ENCODE peak calls at places on chromosomes 3 and 15, in four cellular contexts. T is ureter, I is GM04504, X is fibroblast of the aortic adventitia. V is an unnamed sample.

GRCh38 chr15:85737061-85737460 is 57.7 kb downstream of the KLHL25 start:
- DNase-seq in T (no peak), I (no peak), X (no peak), V (no peak)

GRCh38 chr3:195097331-195098255 is 173.4 kb downstream of the XXYLT1 start:
- DNase-seq in T (no peak), I (no peak), X (no peak), V (no peak)

GRCh38 chr15:71444032-71444810 is 328.9 kb downstream of the THSD4 start:
- DNase-seq in T (no peak), I (no peak), X (no peak), V (no peak)

GRCh38 chr3:61172684-61173083 is 78.6 kb downstream of the FHIT start:
- DNase-seq in T (no peak), I (no peak), X (no peak), V (no peak)

GRCh38 chr15:89090791-89091666 is 2.8 kb downstream of the ABHD2 start:
- DNase-seq in T (peak), I (no peak), X (peak), V (peak)

GRCh38 chr3:60154011-60154410 is 1097.2 kb downstream of the FHIT start:
- DNase-seq in T (no peak), I (no peak), X (no peak), V (no peak)

GRCh38 chr3:58414538-58415197 is 19.0 kb downstream of the PDHB start:
- DNase-seq in T (peak), I (no peak), X (peak), V (peak)

GRCh38 chr3:115022835-115023398 is 124.2 kb downstream of the ZBTB20 start:
- DNase-seq in T (no peak), I (no peak), X (no peak), V (no peak)

GRCh38 chr15:92082217-92082843 is 228.8 kb downstream of the SLCO3A1 start:
- DNase-seq in T (peak), I (peak), X (peak), V (peak)

GRCh38 chr3:156764761-156765160 is 61.4 kb upstream of the LEKR1 start:
- DNase-seq in T (no peak), I (no peak), X (no peak), V (no peak)

GRCh38 chr3:14057701-14058100 is 67.0 kb downstream of the CHCHD4 start:
- DNase-seq in T (no peak), I (no peak), X (no peak), V (no peak)

GRCh38 chr3:197430961-197431910 is 124.5 kb downstream of the BDH1 start:
- DNase-seq in T (no peak), I (peak), X (peak), V (peak)

GRCh38 chr15:45401665-45402161 is 23.4 kb upstream of the GATM start:
- DNase-seq in T (no peak), I (no peak), X (no peak), V (no peak)

GRCh38 chr3:138834359-138835176 is at the start of gene PIK3CB:
- DNase-seq in T (peak), I (peak), X (peak), V (peak)

GRCh38 chr3:111081008-111081545 is 9.5 kb downstream of the NECTIN3 start:
- DNase-seq in T (no peak), I (no peak), X (no peak), V (peak)

GRCh38 chr15:99454941-99455795 is 110.6 kb upstream of the MEF2A start:
- DNase-seq in T (peak), I (peak), X (peak), V (peak)

GRCh38 chr3:87350367-87351199 is 74.2 kb upstream of the POU1F1 start:
- DNase-seq in T (no peak), I (peak), X (peak), V (peak)

GRCh38 chr3:3005345-3005744 is 104.8 kb downstream of the IL5RA start:
- DNase-seq in T (no peak), I (no peak), X (no peak), V (no peak)

GRCh38 chr15:63338170-63338569 is 43.5 kb downstream of the CA12 start:
- DNase-seq in T (no peak), I (no peak), X (peak), V (peak)

GRCh38 chr3:114545196-114545595 is 251.4 kb downstream of the TIGIT start:
- DNase-seq in T (no peak), I (no peak), X (no peak), V (no peak)

GRCh38 chr15:76336254-76337046 is at the start of gene ISL2:
- DNase-seq in T (no peak), I (peak), X (peak), V (peak)

GRCh38 chr15:83396071-83396470 is 51.1 kb upstream of the SH3GL3 start:
- DNase-seq in T (no peak), I (no peak), X (no peak), V (no peak)

V was measured in fibroblast of gingiva.